ENCODE peak calls at places on chromosomes 3 and 15, in nine cellular contexts. H, F, V, G, A, C, J, Z and D are unnamed samples.
A peak's percentile ranks its signal among the peaks of the same experiment; 100 is the strongest.

GRCh38 chr3:194476784-194477183 is 10.0 kb downstream of the ATP13A3 start:
- DNase-seq in H (no peak), F (no peak), V (no peak), G (no peak), A (no peak), C (no peak), J (no peak), Z (no peak), D (no peak)

GRCh38 chr3:195133462-195133861 is 137.5 kb downstream of the XXYLT1 start:
- DNase-seq in H (peak; percentile 88), F (peak; percentile 97), V (no peak), G (peak; percentile 28), A (no peak), C (peak; percentile 73), J (no peak), Z (peak; percentile 87), D (no peak)

GRCh38 chr3:124318014-124318413 is 326.1 kb upstream of the ROPN1 start:
- DNase-seq in H (no peak), F (no peak), V (peak; percentile 26), G (no peak), A (no peak), C (no peak), J (no peak), Z (no peak), D (no peak)

GRCh38 chr3:75075158-75075557 is 460.7 kb upstream of the CNTN3 start:
- DNase-seq in H (no peak), F (no peak), V (no peak), G (no peak), A (no peak), C (no peak), J (no peak), Z (no peak), D (no peak)

GRCh38 chr3:5314897-5315296 is 127.4 kb downstream of the EDEM1 start:
- DNase-seq in H (no peak), F (no peak), V (no peak), G (no peak), A (no peak), C (no peak), J (no peak), Z (no peak), D (no peak)

GRCh38 chr3:25151497-25151896 is 276.6 kb upstream of the RARB start:
- DNase-seq in H (no peak), F (no peak), V (no peak), G (no peak), A (no peak), C (no peak), J (no peak), Z (peak; percentile 35), D (no peak)

GRCh38 chr3:51588724-51589123 is 50.2 kb downstream of the RAD54L2 start:
- DNase-seq in H (no peak), F (no peak), V (no peak), G (no peak), A (no peak), C (no peak), J (no peak), Z (no peak), D (no peak)

GRCh38 chr15:77507151-77507847 is 86.6 kb downstream of the HMG20A start:
- DNase-seq in H (no peak), F (peak; percentile 60), V (no peak), G (no peak), A (no peak), C (peak; percentile 76), J (peak; percentile 91), Z (peak; percentile 52), D (no peak)

GRCh38 chr3:109089265-109089664 is 28.7 kb downstream of the MORC1 start:
- DNase-seq in H (no peak), F (no peak), V (no peak), G (no peak), A (no peak), C (no peak), J (no peak), Z (no peak), D (no peak)

GRCh38 chr3:140050977-140051957 is 116.3 kb downstream of the CLSTN2 start:
- DNase-seq in H (no peak), F (peak; percentile 2), V (no peak), G (no peak), A (no peak), C (no peak), J (no peak), Z (no peak), D (no peak)

GRCh38 chr3:36813320-36813719 is 49.0 kb upstream of the DCLK3 start:
- DNase-seq in H (no peak), F (no peak), V (no peak), G (no peak), A (no peak), C (no peak), J (no peak), Z (no peak), D (no peak)

GRCh38 chr15:67732994-67733393 is 92.3 kb upstream of the SKOR1 start:
- DNase-seq in H (no peak), F (no peak), V (no peak), G (no peak), A (no peak), C (no peak), J (no peak), Z (no peak), D (no peak)

GRCh38 chr3:17908399-17909191 is 166.2 kb upstream of the TBC1D5 start:
- DNase-seq in H (no peak), F (no peak), V (no peak), G (no peak), A (no peak), C (no peak), J (no peak), Z (no peak), D (no peak)

GRCh38 chr3:178916223-178916622 is 155.4 kb downstream of the ZMAT3 start:
- DNase-seq in H (no peak), F (no peak), V (no peak), G (no peak), A (no peak), C (no peak), J (no peak), Z (no peak), D (no peak)

GRCh38 chr3:52068055-52068704 is 11.8 kb upstream of the DUSP7 start:
- DNase-seq in H (no peak), F (peak; percentile 56), V (peak; percentile 71), G (no peak), A (no peak), C (no peak), J (no peak), Z (no peak), D (no peak)

GRCh38 chr15:75335705-75336355 is at the start of gene COMMD4:
- DNase-seq in H (peak; percentile 86), F (peak; percentile 95), V (peak; percentile 95), G (peak; percentile 76), A (peak; percentile 74), C (peak; percentile 95), J (peak; percentile 99), Z (peak; percentile 97), D (peak; percentile 70)
- TF ChIP-seq CTCF in H (no peak), F (no peak), V (no peak), G (no peak), A (no peak), C (no peak), J (no peak), Z (no peak), D (no peak)

GRCh38 chr3:53496984-53497383 is 2.6 kb downstream of the CACNA1D start:
- DNase-seq in H (no peak), F (no peak), V (no peak), G (no peak), A (no peak), C (no peak), J (no peak), Z (no peak), D (no peak)

GRCh38 chr3:53495518-53496501 is 1.4 kb downstream of the CACNA1D start:
- DNase-seq in H (no peak), F (no peak), V (peak; percentile 49), G (no peak), A (peak; percentile 58), C (no peak), J (no peak), Z (no peak), D (no peak)

GRCh38 chr3:53493618-53493996 is 804 bp upstream of the CACNA1D start:
- DNase-seq in H (no peak), F (no peak), V (no peak), G (no peak), A (no peak), C (no peak), J (no peak), Z (no peak), D (no peak)

GRCh38 chr3:53495091-53495517 is 693 bp downstream of the CACNA1D start:
- DNase-seq in H (no peak), F (no peak), V (peak; percentile 47), G (no peak), A (no peak), C (no peak), J (no peak), Z (no peak), D (no peak)

DNA sequence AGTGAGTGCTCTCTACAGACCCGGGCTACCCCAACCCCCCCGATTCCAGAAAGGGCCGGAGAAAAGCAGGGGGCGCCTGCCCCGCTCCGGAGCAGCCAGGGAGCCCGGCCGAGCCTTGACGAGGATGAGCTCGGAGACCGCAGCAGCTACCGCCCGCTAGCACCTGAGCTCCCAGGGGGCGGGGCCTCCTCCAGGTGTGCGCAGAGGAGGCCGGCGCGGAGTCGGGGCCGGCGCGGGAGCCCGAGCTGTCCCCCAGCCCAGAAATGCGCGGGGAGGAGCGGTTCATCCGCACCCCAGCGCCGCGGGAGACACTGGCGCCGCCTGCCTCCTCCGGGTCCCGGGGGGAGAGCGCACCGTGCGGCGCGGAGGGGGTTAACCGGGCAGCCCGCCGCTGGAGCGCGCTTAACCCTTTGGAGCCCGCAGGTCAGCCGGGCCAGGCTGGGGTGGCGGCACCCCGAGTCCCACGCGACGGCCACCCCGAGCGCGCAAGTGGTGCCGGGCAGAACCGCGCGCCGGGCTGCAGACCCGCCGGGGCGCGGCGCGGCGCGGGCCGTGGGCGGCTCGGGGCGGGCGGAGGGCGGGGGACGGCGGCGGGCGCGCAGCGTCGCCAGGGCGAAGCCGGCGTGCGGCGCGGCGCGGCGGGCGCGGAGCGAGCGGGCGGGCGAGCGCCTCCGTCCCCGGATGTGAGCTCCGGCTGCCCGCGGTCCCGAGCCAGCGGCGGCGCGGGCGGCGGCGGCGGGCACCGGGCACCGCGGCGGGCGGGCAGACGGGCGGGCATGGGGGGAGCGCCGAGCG is at the start of gene CACNA1D:
- DNase-seq in H (no peak), F (no peak), V (peak; percentile 65), G (no peak), A (peak; percentile 62), C (peak; percentile 85), J (no peak), Z (no peak), D (no peak)
- TF ChIP-seq CTCF in H (no peak), F (no peak), V (no peak), G (no peak), A (no peak), C (no peak), J (no peak), Z (no peak), D (no peak)

GRCh38 chr15:52730163-52730562 is 51.0 kb upstream of the ATOSA start:
- DNase-seq in H (peak; percentile 41), F (peak; percentile 54), V (no peak), G (no peak), A (no peak), C (no peak), J (no peak), Z (peak; percentile 60), D (peak; percentile 52)
- TF ChIP-seq CTCF in H (no peak), F (no peak), V (no peak), G (no peak), A (no peak), C (no peak), J (no peak), Z (no peak), D (no peak)

GRCh38 chr3:85303156-85303555 is 344.4 kb downstream of the CADM2 start:
- DNase-seq in H (no peak), F (no peak), V (no peak), G (no peak), A (no peak), C (no peak), J (no peak), Z (no peak), D (no peak)

GRCh38 chr3:85304360-85304964 is 345.7 kb downstream of the CADM2 start:
- DNase-seq in H (no peak), F (no peak), V (no peak), G (no peak), A (no peak), C (no peak), J (no peak), Z (no peak), D (no peak)
- TF ChIP-seq CTCF in H (no peak), F (peak; percentile 13), V (no peak), G (no peak), A (no peak), C (no peak), J (no peak), Z (peak; percentile 2), D (no peak)